ENCODE peak calls at places on chromosome 20, in eight cellular contexts. U is CD8-positive, alpha-beta memory T cell; S is fibroblast of pulmonary artery; V is lung; O is A549; D is aorta; F is lower lobe of right lung; A is psoas muscle. C is an unnamed sample.

GRCh38 chr20:17895641-17896246 is 72.8 kb downstream of the SNX5 start:
- DNase-seq in U (no peak), S (peak; percentile 61), V (peak; percentile 55), O (no peak), D (peak; percentile 88), F (peak; percentile 82), A (peak; percentile 74), C (no peak)

GRCh38 chr20:14673164-14673563 is 335.8 kb upstream of the FLRT3 start:
- DNase-seq in U (no peak), S (peak; percentile 1), V (no peak), O (peak; percentile 46), D (no peak), F (no peak), A (no peak), C (no peak)

GRCh38 chr20:62768815-62769287 is 27.4 kb upstream of the MRGBP start:
- DNase-seq in U (no peak), S (peak; percentile 80), V (no peak), O (no peak), D (peak; percentile 12), F (peak; percentile 46), A (peak; percentile 12), C (no peak)

GRCh38 chr20:20837574-20838021 is 125.2 kb upstream of the RALGAPA2 start:
- DNase-seq in U (no peak), S (peak; percentile 63), V (peak; percentile 49), O (peak; percentile 59), D (peak; percentile 53), F (no peak), A (peak; percentile 42), C (peak; percentile 28)

GRCh38 chr20:43188861-43189613 is 669 bp downstream of the PTPRT start:
- DNase-seq in U (no peak), S (no peak), V (no peak), O (no peak), D (no peak), F (no peak), A (no peak), C (no peak)

GRCh38 chr20:60804918-60805631 is 447.0 kb upstream of the CDH4 start:
- DNase-seq in U (no peak), S (no peak), V (no peak), O (no peak), D (no peak), F (no peak), A (no peak), C (no peak)

GRCh38 chr20:23225407-23226060 is 125.1 kb upstream of the NXT1 start:
- DNase-seq in U (no peak), S (peak; percentile 97), V (peak; percentile 76), O (peak; percentile 58), D (peak; percentile 83), F (peak; percentile 67), A (peak; percentile 55), C (no peak)

GRCh38 chr20:38255389-38255788 is 5.1 kb downstream of the KIAA1755 start:
- DNase-seq in U (no peak), S (peak; percentile 30), V (no peak), O (no peak), D (no peak), F (no peak), A (no peak), C (no peak)

GRCh38 chr20:38970302-38970701 is 8.2 kb downstream of the DHX35 start:
- DNase-seq in U (no peak), S (peak; percentile 39), V (no peak), O (peak; percentile 13), D (no peak), F (no peak), A (no peak), C (no peak)

GRCh38 chr20:4122931-4123330 is 107.6 kb upstream of the RNF24 start:
- DNase-seq in U (no peak), S (no peak), V (no peak), O (no peak), D (no peak), F (no peak), A (no peak), C (no peak)

GRCh38 chr20:63248835-63249591 is 5.2 kb downstream of the NKAIN4 start:
- DNase-seq in U (no peak), S (no peak), V (no peak), O (no peak), D (no peak), F (no peak), A (no peak), C (no peak)

GRCh38 chr20:62210496-62210855 is 9.6 kb downstream of the HRH3 start:
- DNase-seq in U (no peak), S (no peak), V (no peak), O (no peak), D (no peak), F (no peak), A (no peak), C (no peak)

GRCh38 chr20:39851459-39851858 is 837.6 kb downstream of the MAFB start:
- DNase-seq in U (no peak), S (peak; percentile 41), V (no peak), O (no peak), D (no peak), F (no peak), A (no peak), C (no peak)

GRCh38 chr20:57108742-57109141 is 157.7 kb downstream of the BMP7 start:
- DNase-seq in U (no peak), S (no peak), V (no peak), O (no peak), D (no peak), F (no peak), A (no peak), C (no peak)

GRCh38 chr20:49951160-49951559 is 15.0 kb downstream of the RNF114 start:
- DNase-seq in U (no peak), S (peak; percentile 29), V (no peak), O (no peak), D (no peak), F (no peak), A (no peak), C (no peak)
- H3K4me3 ChIP-seq in U (no peak overlapping the region), S (no peak overlapping the region), V (no peak overlapping the region), O (no peak overlapping the region), D (no peak overlapping the region), F (no peak overlapping the region), A (no peak overlapping the region), C (no peak overlapping the region)

GRCh38 chr20:59709636-59710035 is 105.3 kb downstream of the PHACTR3 start:
- DNase-seq in U (no peak), S (no peak), V (no peak), O (no peak), D (no peak), F (no peak), A (no peak), C (no peak)
- H3K4me3 ChIP-seq in U (no peak overlapping the region), S (no peak overlapping the region), V (no peak overlapping the region), O (no peak overlapping the region), D (no peak overlapping the region), F (no peak overlapping the region), A (no peak overlapping the region), C (no peak overlapping the region)

GRCh38 chr20:35224536-35224935 is 2.0 kb upstream of the MMP24 start:
- DNase-seq in U (no peak), S (no peak), V (no peak), O (no peak), D (no peak), F (no peak), A (no peak), C (no peak)

GRCh38 chr20:35226775-35227681 is 538 bp downstream of the MMP24 start:
- DNase-seq in U (peak; percentile 16), S (peak; percentile 43), V (peak; percentile 31), O (peak; percentile 49), D (peak; percentile 64), F (peak; percentile 58), A (peak; percentile 52), C (no peak)

GRCh38 chr20:35223941-35224340 is 2.5 kb upstream of the MMP24 start:
- DNase-seq in U (no peak), S (no peak), V (no peak), O (no peak), D (no peak), F (no peak), A (no peak), C (peak; percentile 9)

GRCh38 chr20:35225319-35226125 is 968 bp upstream of the MMP24 start:
- DNase-seq in U (no peak), S (no peak), V (no peak), O (no peak), D (no peak), F (no peak), A (no peak), C (no peak)
- H3K4me3 ChIP-seq in U (no peak overlapping the region), S (no peak overlapping the region), V (no peak overlapping the region), O (peak overlapping the region; percentile 65), D (no peak overlapping the region), F (no peak overlapping the region), A (no peak overlapping the region), C (no peak overlapping the region)

DNA sequence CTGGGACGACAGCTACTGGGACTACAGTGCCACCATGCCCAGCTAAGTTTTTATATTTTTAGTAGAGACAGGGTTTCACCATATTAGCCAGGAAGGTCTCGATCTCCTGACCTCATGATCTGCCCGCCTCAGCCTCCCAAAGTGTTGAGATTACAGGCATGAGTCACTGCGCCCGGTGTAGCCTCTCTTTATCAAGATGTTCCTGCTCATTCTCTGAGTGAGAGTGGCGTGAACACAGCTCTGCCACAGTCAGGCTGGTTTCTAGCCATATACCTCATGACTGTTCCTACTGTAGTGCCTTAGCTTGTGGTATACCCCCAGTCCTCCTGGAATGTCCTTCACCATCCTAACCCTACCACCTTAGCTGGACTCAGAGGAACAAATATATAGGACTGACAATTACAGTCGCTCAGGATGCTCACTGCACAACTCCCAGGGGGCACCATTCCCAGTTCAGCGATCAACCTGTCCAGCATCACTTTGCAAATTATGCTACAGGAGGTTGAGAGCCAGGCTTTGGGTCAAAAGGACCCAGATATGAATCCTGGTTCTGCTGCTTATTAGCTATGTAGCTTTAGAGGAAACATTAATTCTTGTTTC is 86.3 kb downstream of the CHMP4B start:
- DNase-seq in U (no peak), S (no peak), V (no peak), O (no peak), D (no peak), F (no peak), A (no peak), C (no peak)
- H3K4me3 ChIP-seq in U (no peak overlapping the region), S (no peak overlapping the region), V (no peak overlapping the region), O (no peak overlapping the region), D (no peak overlapping the region), F (no peak overlapping the region), A (no peak overlapping the region), C (no peak overlapping the region)

GRCh38 chr20:32521780-32522524 is 63.2 kb downstream of the NOL4L start:
- DNase-seq in U (peak; percentile 63), S (peak; percentile 67), V (peak; percentile 68), O (peak; percentile 51), D (peak; percentile 75), F (peak; percentile 67), A (peak; percentile 45), C (peak; percentile 51)
- H3K4me3 ChIP-seq in U (no peak overlapping the region), S (no peak overlapping the region), V (no peak overlapping the region), O (no peak overlapping the region), D (no peak overlapping the region), F (no peak overlapping the region), A (no peak overlapping the region), C (no peak overlapping the region)

GRCh38 chr20:10527781-10528180 is 92.7 kb downstream of the SLX4IP start:
- DNase-seq in U (no peak), S (no peak), V (no peak), O (no peak), D (no peak), F (no peak), A (no peak), C (no peak)
- H3K4me3 ChIP-seq in U (no peak overlapping the region), S (no peak overlapping the region), V (no peak overlapping the region), O (no peak overlapping the region), D (no peak overlapping the region), F (no peak overlapping the region), A (no peak overlapping the region), C (no peak overlapping the region)

GRCh38 chr20:46485431-46485830 is 27.9 kb downstream of the ZNF334 start:
- DNase-seq in U (no peak), S (no peak), V (no peak), O (no peak), D (no peak), F (no peak), A (no peak), C (no peak)
- H3K4me3 ChIP-seq in U (no peak overlapping the region), S (no peak overlapping the region), V (no peak overlapping the region), O (no peak overlapping the region), D (no peak overlapping the region), F (no peak overlapping the region), A (no peak overlapping the region), C (no peak overlapping the region)